ENCODE peak calls at places on chromosomes 16 and 17, in five cellular contexts. N is hepatocyte; J is stimulated activated CD4-positive, alpha-beta T cell treated with anti-CD3 and anti-CD28 coated beads, Interleukin-15, amount 100 ng/mL, for 1 hour; K is psoas muscle; L is Panc1. V is an unnamed sample.

GRCh38 chr17:36195474-36196098 is 972 bp downstream of the CCL3L1 start:
- DNase-seq in N (no peak), J (no peak), K (no peak), L (no peak), V (no peak)

GRCh38 chr16:3575491-3575890 is 1.7 kb downstream of the NLRC3 start:
- DNase-seq in N (no peak), J (no peak), K (peak; percentile 25), L (no peak), V (no peak)

GRCh38 chr17:18041776-18042175 is 2.6 kb downstream of the GID4 start:
- DNase-seq in N (no peak), J (no peak), K (peak; percentile 68), L (no peak), V (no peak)

GRCh38 chr17:39150795-39151679 is at the start of gene PLXDC1:
- DNase-seq in N (peak; percentile 47), J (no peak), K (peak; percentile 58), L (no peak), V (no peak)

GRCh38 chr17:76791053-76791980 is 53.4 kb downstream of the MFSD11 start:
- DNase-seq in N (peak; percentile 26), J (no peak), K (no peak), L (no peak), V (peak; percentile 8)

GRCh38 chr17:46984341-46984740 is 5.3 kb upstream of the RPRML start:
- DNase-seq in N (no peak), J (no peak), K (peak; percentile 68), L (no peak), V (no peak)

GRCh38 chr17:6547336-6547735 is 9.0 kb downstream of the PITPNM3 start:
- DNase-seq in N (no peak), J (no peak), K (peak; percentile 6), L (no peak), V (no peak)

GRCh38 chr16:86869288-86870022 is 291.1 kb downstream of the FOXL1 start:
- DNase-seq in N (no peak), J (no peak), K (no peak), L (no peak), V (no peak)

GRCh38 chr17:19867654-19868395 is at the start of gene ULK2:
- DNase-seq in N (peak; percentile 89), J (peak; percentile 20), K (peak; percentile 79), L (no peak), V (peak; percentile 27)

GRCh38 chr16:4032768-4033167 is 83.5 kb downstream of the ADCY9 start:
- DNase-seq in N (no peak), J (no peak), K (peak; percentile 76), L (no peak), V (no peak)

GRCh38 chr17:74831442-74832146 is 28.1 kb downstream of the GRIN2C start:
- DNase-seq in N (no peak), J (no peak), K (no peak), L (no peak), V (no peak)

GRCh38 chr16:14641877-14642276 is 9.1 kb downstream of the BFAR start:
- DNase-seq in N (no peak), J (no peak), K (no peak), L (no peak), V (no peak)

GRCh38 chr17:48048321-48049140 is at the start of gene NFE2L1:
- DNase-seq in N (peak; percentile 93), J (no peak), K (peak; percentile 97), L (peak; percentile 61), V (no peak)

GRCh38 chr16:58128721-58129096 is 472 bp downstream of the CFAP20 start:
- DNase-seq in N (peak; percentile 47), J (no peak), K (no peak), L (no peak), V (no peak)

GRCh38 chr16:55765161-55765560 is 67.7 kb downstream of the CES1 start:
- DNase-seq in N (no peak), J (no peak), K (no peak), L (no peak), V (no peak)

V was measured in activated T-helper 9 cell treated with anti-CD3 and anti-CD28 coated beads, Interleukin-2, amount 50 U/mL, for 16 hours.